ENCODE peak calls at places on chromosomes 16 and 17, in nine cellular contexts. One of them, this sample, is unnamed.

GRCh38 chr17:80323982-80324381 is 63.3 kb downstream of the RNF213 start:
- DNase-seq in C1 segment of cervical spinal cord: no peak
- DNase-seq in B cell: no peak
- DNase-seq in nephron progenitor cell: no peak
- DNase-seq in stimulated activated CD4-positive, alpha-beta T cell treated with anti-CD3 and anti-CD28 coated beads, Interleukin-1b, Interleukin-23, amount 100 ng/mL, for 1 hour: no peak
- DNase-seq in M059J: no peak
- DNase-seq in anterior cingulate cortex: no peak
- DNase-seq in hippocampal formation: no peak
- DNase-seq in neural crest cell: no peak
- DNase-seq in this sample: no peak

GRCh38 chr17:19833914-19834313 is 33.8 kb downstream of the ULK2 start:
- DNase-seq in C1 segment of cervical spinal cord: no peak
- DNase-seq in B cell: no peak
- DNase-seq in nephron progenitor cell: no peak
- DNase-seq in stimulated activated CD4-positive, alpha-beta T cell treated with anti-CD3 and anti-CD28 coated beads, Interleukin-1b, Interleukin-23, amount 100 ng/mL, for 1 hour: no peak
- DNase-seq in M059J: peak
- DNase-seq in anterior cingulate cortex: no peak
- DNase-seq in hippocampal formation: no peak
- DNase-seq in neural crest cell: no peak
- DNase-seq in this sample: no peak

GRCh38 chr17:52476638-52477313 is 318.3 kb upstream of the CA10 start:
- DNase-seq in C1 segment of cervical spinal cord: no peak
- DNase-seq in B cell: no peak
- DNase-seq in nephron progenitor cell: no peak
- DNase-seq in stimulated activated CD4-positive, alpha-beta T cell treated with anti-CD3 and anti-CD28 coated beads, Interleukin-1b, Interleukin-23, amount 100 ng/mL, for 1 hour: no peak
- DNase-seq in M059J: no peak
- DNase-seq in anterior cingulate cortex: no peak
- DNase-seq in hippocampal formation: no peak
- DNase-seq in neural crest cell: no peak
- DNase-seq in this sample: no peak

GRCh38 chr16:83689385-83689831 is 118.4 kb upstream of the HSBP1 start:
- DNase-seq in C1 segment of cervical spinal cord: no peak
- DNase-seq in B cell: no peak
- DNase-seq in nephron progenitor cell: no peak
- DNase-seq in stimulated activated CD4-positive, alpha-beta T cell treated with anti-CD3 and anti-CD28 coated beads, Interleukin-1b, Interleukin-23, amount 100 ng/mL, for 1 hour: no peak
- DNase-seq in M059J: peak
- DNase-seq in anterior cingulate cortex: no peak
- DNase-seq in hippocampal formation: peak
- DNase-seq in neural crest cell: no peak
- DNase-seq in this sample: no peak

GRCh38 chr16:81319221-81319912 is 4.6 kb downstream of the GAN start:
- DNase-seq in C1 segment of cervical spinal cord: no peak
- DNase-seq in B cell: no peak
- DNase-seq in nephron progenitor cell: no peak
- DNase-seq in stimulated activated CD4-positive, alpha-beta T cell treated with anti-CD3 and anti-CD28 coated beads, Interleukin-1b, Interleukin-23, amount 100 ng/mL, for 1 hour: no peak
- DNase-seq in M059J: peak
- DNase-seq in anterior cingulate cortex: no peak
- DNase-seq in hippocampal formation: no peak
- DNase-seq in neural crest cell: no peak
- DNase-seq in this sample: no peak

GRCh38 chr17:42131971-42132370 is 9.4 kb downstream of the HSPB9 start:
- DNase-seq in C1 segment of cervical spinal cord: no peak
- DNase-seq in B cell: no peak
- DNase-seq in nephron progenitor cell: no peak
- DNase-seq in stimulated activated CD4-positive, alpha-beta T cell treated with anti-CD3 and anti-CD28 coated beads, Interleukin-1b, Interleukin-23, amount 100 ng/mL, for 1 hour: no peak
- DNase-seq in M059J: peak
- DNase-seq in anterior cingulate cortex: no peak
- DNase-seq in hippocampal formation: peak
- DNase-seq in neural crest cell: no peak
- DNase-seq in this sample: no peak

GRCh38 chr17:57818066-57818465 is 31.8 kb downstream of the MRPS23 start:
- DNase-seq in C1 segment of cervical spinal cord: no peak
- DNase-seq in B cell: no peak
- DNase-seq in nephron progenitor cell: no peak
- DNase-seq in stimulated activated CD4-positive, alpha-beta T cell treated with anti-CD3 and anti-CD28 coated beads, Interleukin-1b, Interleukin-23, amount 100 ng/mL, for 1 hour: no peak
- DNase-seq in M059J: no peak
- DNase-seq in anterior cingulate cortex: no peak
- DNase-seq in hippocampal formation: no peak
- DNase-seq in neural crest cell: no peak
- DNase-seq in this sample: no peak

GRCh38 chr17:10120749-10121148 is 77.7 kb downstream of the GAS7 start:
- DNase-seq in C1 segment of cervical spinal cord: no peak
- DNase-seq in B cell: no peak
- DNase-seq in nephron progenitor cell: no peak
- DNase-seq in stimulated activated CD4-positive, alpha-beta T cell treated with anti-CD3 and anti-CD28 coated beads, Interleukin-1b, Interleukin-23, amount 100 ng/mL, for 1 hour: no peak
- DNase-seq in M059J: no peak
- DNase-seq in anterior cingulate cortex: no peak
- DNase-seq in hippocampal formation: no peak
- DNase-seq in neural crest cell: no peak
- DNase-seq in this sample: no peak

GRCh38 chr17:82871056-82871775 is 31.4 kb upstream of the ZNF750 start:
- DNase-seq in C1 segment of cervical spinal cord: no peak
- DNase-seq in B cell: peak
- DNase-seq in nephron progenitor cell: no peak
- DNase-seq in stimulated activated CD4-positive, alpha-beta T cell treated with anti-CD3 and anti-CD28 coated beads, Interleukin-1b, Interleukin-23, amount 100 ng/mL, for 1 hour: no peak
- DNase-seq in M059J: no peak
- DNase-seq in anterior cingulate cortex: no peak
- DNase-seq in hippocampal formation: no peak
- DNase-seq in neural crest cell: no peak
- DNase-seq in this sample: no peak

GRCh38 chr16:20409398-20410152 is at the start of gene ACSM5:
- DNase-seq in C1 segment of cervical spinal cord: peak
- DNase-seq in B cell: no peak
- DNase-seq in nephron progenitor cell: no peak
- DNase-seq in stimulated activated CD4-positive, alpha-beta T cell treated with anti-CD3 and anti-CD28 coated beads, Interleukin-1b, Interleukin-23, amount 100 ng/mL, for 1 hour: no peak
- DNase-seq in M059J: peak
- DNase-seq in anterior cingulate cortex: peak
- DNase-seq in hippocampal formation: peak
- DNase-seq in neural crest cell: no peak
- DNase-seq in this sample: no peak

GRCh38 chr17:75457047-75457654 is 716 bp downstream of the TMEM94 start:
- DNase-seq in C1 segment of cervical spinal cord: peak
- DNase-seq in B cell: no peak
- DNase-seq in nephron progenitor cell: peak
- DNase-seq in stimulated activated CD4-positive, alpha-beta T cell treated with anti-CD3 and anti-CD28 coated beads, Interleukin-1b, Interleukin-23, amount 100 ng/mL, for 1 hour: no peak
- DNase-seq in M059J: peak
- DNase-seq in anterior cingulate cortex: peak
- DNase-seq in hippocampal formation: no peak
- DNase-seq in neural crest cell: peak
- DNase-seq in this sample: no peak

GRCh38 chr16:29198731-29199521 is 207.6 kb downstream of the NPIPB11 start:
- DNase-seq in C1 segment of cervical spinal cord: no peak
- DNase-seq in B cell: no peak
- DNase-seq in nephron progenitor cell: no peak
- DNase-seq in stimulated activated CD4-positive, alpha-beta T cell treated with anti-CD3 and anti-CD28 coated beads, Interleukin-1b, Interleukin-23, amount 100 ng/mL, for 1 hour: no peak
- DNase-seq in M059J: no peak
- DNase-seq in anterior cingulate cortex: no peak
- DNase-seq in hippocampal formation: no peak
- DNase-seq in neural crest cell: no peak
- DNase-seq in this sample: no peak

GRCh38 chr17:17008998-17009397 is 33.3 kb upstream of the MPRIP start:
- DNase-seq in C1 segment of cervical spinal cord: no peak
- DNase-seq in B cell: no peak
- DNase-seq in nephron progenitor cell: no peak
- DNase-seq in stimulated activated CD4-positive, alpha-beta T cell treated with anti-CD3 and anti-CD28 coated beads, Interleukin-1b, Interleukin-23, amount 100 ng/mL, for 1 hour: no peak
- DNase-seq in M059J: no peak
- DNase-seq in anterior cingulate cortex: no peak
- DNase-seq in hippocampal formation: no peak
- DNase-seq in neural crest cell: no peak
- DNase-seq in this sample: no peak

GRCh38 chr16:63629272-63629671 is 1492.6 kb downstream of the CDH11 start:
- DNase-seq in C1 segment of cervical spinal cord: no peak
- DNase-seq in B cell: no peak
- DNase-seq in nephron progenitor cell: no peak
- DNase-seq in stimulated activated CD4-positive, alpha-beta T cell treated with anti-CD3 and anti-CD28 coated beads, Interleukin-1b, Interleukin-23, amount 100 ng/mL, for 1 hour: no peak
- DNase-seq in M059J: no peak
- DNase-seq in anterior cingulate cortex: no peak
- DNase-seq in hippocampal formation: no peak
- DNase-seq in neural crest cell: no peak
- DNase-seq in this sample: no peak

GRCh38 chr16:64543401-64543800 is 578.5 kb downstream of the CDH11 start:
- DNase-seq in C1 segment of cervical spinal cord: no peak
- DNase-seq in B cell: no peak
- DNase-seq in nephron progenitor cell: no peak
- DNase-seq in stimulated activated CD4-positive, alpha-beta T cell treated with anti-CD3 and anti-CD28 coated beads, Interleukin-1b, Interleukin-23, amount 100 ng/mL, for 1 hour: no peak
- DNase-seq in M059J: no peak
- DNase-seq in anterior cingulate cortex: no peak
- DNase-seq in hippocampal formation: no peak
- DNase-seq in neural crest cell: no peak
- DNase-seq in this sample: no peak

GRCh38 chr16:28136751-28137434 is 73.4 kb upstream of the GSG1L start:
- DNase-seq in C1 segment of cervical spinal cord: peak
- DNase-seq in B cell: no peak
- DNase-seq in nephron progenitor cell: no peak
- DNase-seq in stimulated activated CD4-positive, alpha-beta T cell treated with anti-CD3 and anti-CD28 coated beads, Interleukin-1b, Interleukin-23, amount 100 ng/mL, for 1 hour: no peak
- DNase-seq in M059J: no peak
- DNase-seq in anterior cingulate cortex: no peak
- DNase-seq in hippocampal formation: peak
- DNase-seq in neural crest cell: no peak
- DNase-seq in this sample: no peak

GRCh38 chr16:13453938-13454553 is 465.9 kb upstream of the ERCC4 start:
- DNase-seq in C1 segment of cervical spinal cord: no peak
- DNase-seq in B cell: no peak
- DNase-seq in nephron progenitor cell: peak
- DNase-seq in stimulated activated CD4-positive, alpha-beta T cell treated with anti-CD3 and anti-CD28 coated beads, Interleukin-1b, Interleukin-23, amount 100 ng/mL, for 1 hour: no peak
- DNase-seq in M059J: peak
- DNase-seq in anterior cingulate cortex: no peak
- DNase-seq in hippocampal formation: peak
- DNase-seq in neural crest cell: peak
- DNase-seq in this sample: no peak

GRCh38 chr17:65139045-65139764 is 2.0 kb downstream of the RGS9 start:
- DNase-seq in C1 segment of cervical spinal cord: no peak
- DNase-seq in B cell: no peak
- DNase-seq in nephron progenitor cell: no peak
- DNase-seq in stimulated activated CD4-positive, alpha-beta T cell treated with anti-CD3 and anti-CD28 coated beads, Interleukin-1b, Interleukin-23, amount 100 ng/mL, for 1 hour: no peak
- DNase-seq in M059J: no peak
- DNase-seq in anterior cingulate cortex: no peak
- DNase-seq in hippocampal formation: no peak
- DNase-seq in neural crest cell: no peak
- DNase-seq in this sample: no peak

GRCh38 chr17:42485680-42486079 is 27.0 kb downstream of the ATP6V0A1 start:
- DNase-seq in C1 segment of cervical spinal cord: no peak
- DNase-seq in B cell: no peak
- DNase-seq in nephron progenitor cell: no peak
- DNase-seq in stimulated activated CD4-positive, alpha-beta T cell treated with anti-CD3 and anti-CD28 coated beads, Interleukin-1b, Interleukin-23, amount 100 ng/mL, for 1 hour: no peak
- DNase-seq in M059J: no peak
- DNase-seq in anterior cingulate cortex: no peak
- DNase-seq in hippocampal formation: no peak
- DNase-seq in neural crest cell: no peak
- DNase-seq in this sample: no peak